ENCODE peak calls at places on chromosome 18, in four cellular contexts. H is stimulated activated CD8-positive, alpha-beta memory T cell treated with anti-CD3 and anti-CD28 coated beads, Interleukin-7, amount 100 ng/mL, for 1 hour; R is ovary; S is Right ventricle myocardium superior. A is an unnamed sample.

GRCh38 chr18:55165399-55166125 is 206.3 kb upstream of the CCDC68 start:
- DNase-seq in H (no peak), R (no peak), S (no peak), A (no peak)

GRCh38 chr18:9082763-9083510 is 19.6 kb upstream of the NDUFV2 start:
- DNase-seq in H (no peak), R (no peak), S (no peak), A (no peak)

GRCh38 chr18:5527603-5528002 is 16.2 kb downstream of the EPB41L3 start:
- DNase-seq in H (no peak), R (no peak), S (peak), A (peak)

GRCh38 chr18:63298393-63299015 is 21.1 kb downstream of the BCL2 start:
- DNase-seq in H (no peak), R (no peak), S (no peak), A (no peak)

GRCh38 chr18:32919799-32920198 is 147.0 kb upstream of the KLHL14 start:
- DNase-seq in H (no peak), R (no peak), S (no peak), A (no peak)

GRCh38 chr18:39274535-39274934 is 1708.9 kb upstream of the CELF4 start:
- DNase-seq in H (no peak), R (no peak), S (no peak), A (no peak)

GRCh38 chr18:57793630-57793986 is 9.5 kb downstream of the ATP8B1 start:
- DNase-seq in H (no peak), R (no peak), S (no peak), A (no peak)

GRCh38 chr18:13464432-13465125 is 246.0 kb downstream of the LDLRAD4 start:
- DNase-seq in H (peak), R (no peak), S (peak), A (no peak)

GRCh38 chr18:79791141-79791972 is 6.4 kb upstream of the KCNG2 start:
- DNase-seq in H (no peak), R (no peak), S (peak), A (peak)

GRCh38 chr18:37559194-37559593 is 6.4 kb downstream of the CELF4 start:
- DNase-seq in H (no peak), R (no peak), S (no peak), A (no peak)

GRCh38 chr18:34122724-34123334 is 101.9 kb downstream of the NOL4 start:
- DNase-seq in H (no peak), R (no peak), S (no peak), A (peak)

GRCh38 chr18:10875836-10876235 is 273.5 kb downstream of the PIEZO2 start:
- DNase-seq in H (no peak), R (no peak), S (no peak), A (no peak)

GRCh38 chr18:46531472-46531871 is 125.5 kb downstream of the LOXHD1 start:
- DNase-seq in H (no peak), R (no peak), S (no peak), A (no peak)

GRCh38 chr18:27860011-27860410 is 316.9 kb downstream of the CDH2 start:
- DNase-seq in H (no peak), R (no peak), S (no peak), A (no peak)

GRCh38 chr18:51195602-51196115 is 1.8 kb downstream of the MEX3C start:
- DNase-seq in H (peak), R (no peak), S (no peak), A (no peak)

GRCh38 chr18:49849331-49850217 is 36.2 kb upstream of the ACAA2 start:
- DNase-seq in H (no peak), R (peak), S (no peak), A (peak)

GRCh38 chr18:44668280-44668975 is 12.3 kb upstream of the SETBP1 start:
- DNase-seq in H (no peak), R (no peak), S (no peak), A (no peak)

GRCh38 chr18:33116376-33116775 is 324.1 kb downstream of the CCDC178 start:
- DNase-seq in H (no peak), R (no peak), S (no peak), A (peak)

GRCh38 chr18:54284967-54285785 is 15.9 kb downstream of the POLI start:
- DNase-seq in H (no peak), R (no peak), S (peak), A (no peak)

GRCh38 chr18:69872661-69873060 is 75.0 kb downstream of the CD226 start:
- DNase-seq in H (no peak), R (no peak), S (no peak), A (no peak)

GRCh38 chr18:57705011-57705410 is 83.4 kb upstream of the NARS1 start:
- DNase-seq in H (no peak), R (no peak), S (no peak), A (no peak)

GRCh38 chr18:12946549-12947354 is 1.1 kb upstream of the SEH1L start:
- DNase-seq in H (no peak), R (peak), S (peak), A (peak)

GRCh38 chr18:3716116-3716660 is 266.2 kb downstream of the TGIF1 start:
- DNase-seq in H (no peak), R (no peak), S (no peak), A (no peak)

GRCh38 chr18:34976534-34976898 is 64.7 kb upstream of the MAPRE2 start:
- DNase-seq in H (no peak), R (no peak), S (no peak), A (no peak)

GRCh38 chr18:74196220-74197119 is 48.1 kb downstream of the TIMM21 start:
- DNase-seq in H (peak), R (peak), S (no peak), A (peak)

GRCh38 chr18:74342416-74343043 is 26.9 kb downstream of the C18orf63 start:
- DNase-seq in H (no peak), R (no peak), S (no peak), A (peak)

GRCh38 chr18:4267641-4268040 is 187.5 kb downstream of the DLGAP1 start:
- DNase-seq in H (no peak), R (no peak), S (no peak), A (no peak)

GRCh38 chr18:31581498-31582197 is 10.0 kb upstream of the TTR start:
- DNase-seq in H (no peak), R (no peak), S (no peak), A (peak)

GRCh38 chr18:135045-135444 is 23.3 kb upstream of the USP14 start:
- DNase-seq in H (no peak), R (no peak), S (no peak), A (no peak)

GRCh38 chr18:32669549-32670165 is 103.2 kb downstream of the KLHL14 start:
- DNase-seq in H (no peak), R (no peak), S (no peak), A (no peak)

GRCh38 chr18:42578781-42579180 is 536.7 kb downstream of the RIT2 start:
- DNase-seq in H (no peak), R (no peak), S (no peak), A (no peak)

GRCh38 chr18:27540126-27540525 is 355.0 kb upstream of the CHST9 start:
- DNase-seq in H (no peak), R (no peak), S (no peak), A (no peak)

GRCh38 chr18:47969851-47970250 is 39.4 kb upstream of the SMAD2 start:
- DNase-seq in H (no peak), R (no peak), S (no peak), A (no peak)

GRCh38 chr18:46332956-46333355 is 228.8 kb downstream of the HAUS1 start:
- DNase-seq in H (no peak), R (no peak), S (no peak), A (no peak)

GRCh38 chr18:9871244-9871746 is 14.5 kb upstream of the TXNDC2 start:
- DNase-seq in H (no peak), R (no peak), S (no peak), A (no peak)

GRCh38 chr18:13388586-13389490 is 170.3 kb downstream of the LDLRAD4 start:
- DNase-seq in H (no peak), R (no peak), S (no peak), A (no peak)